ENCODE peak calls at places on chromosomes 4 and X, in seven cellular contexts. One of them, this sample, is unnamed.

GRCh38 chrX:47854474-47854873 is 17.8 kb downstream of the ZNF81 start:
- DNase-seq in right atrium auricular region: no peak
- DNase-seq in AG10803: peak
- DNase-seq in substantia nigra: no peak
- DNase-seq in H4: no peak
- DNase-seq in NAMALWA: peak
- DNase-seq in endothelial cell of umbilical vein: peak
- DNase-seq in this sample: no peak

GRCh38 chr4:165379662-165380061 is 854 bp downstream of the CPE start:
- DNase-seq in right atrium auricular region: no peak
- DNase-seq in AG10803: no peak
- DNase-seq in substantia nigra: no peak
- DNase-seq in H4: no peak
- DNase-seq in NAMALWA: no peak
- DNase-seq in endothelial cell of umbilical vein: no peak
- DNase-seq in this sample: no peak

GRCh38 chr4:112234952-112235609 is 3.5 kb downstream of the AP1AR start:
- DNase-seq in right atrium auricular region: peak
- DNase-seq in AG10803: peak
- DNase-seq in substantia nigra: peak
- DNase-seq in H4: peak
- DNase-seq in NAMALWA: peak
- DNase-seq in endothelial cell of umbilical vein: peak
- DNase-seq in this sample: no peak

GRCh38 chr4:105023668-105024055 is 123.0 kb upstream of the TET2 start:
- DNase-seq in right atrium auricular region: no peak
- DNase-seq in AG10803: no peak
- DNase-seq in substantia nigra: no peak
- DNase-seq in H4: no peak
- DNase-seq in NAMALWA: no peak
- DNase-seq in endothelial cell of umbilical vein: no peak
- DNase-seq in this sample: no peak

GRCh38 chr4:7705062-7705461 is 234.6 kb downstream of the AFAP1 start:
- DNase-seq in right atrium auricular region: no peak
- DNase-seq in AG10803: no peak
- DNase-seq in substantia nigra: no peak
- DNase-seq in H4: no peak
- DNase-seq in NAMALWA: peak
- DNase-seq in endothelial cell of umbilical vein: no peak
- DNase-seq in this sample: no peak

GRCh38 chrX:124228849-124229248 is 103.6 kb upstream of the TEX13D start:
- DNase-seq in right atrium auricular region: no peak
- DNase-seq in AG10803: no peak
- DNase-seq in substantia nigra: no peak
- DNase-seq in H4: no peak
- DNase-seq in NAMALWA: no peak
- DNase-seq in endothelial cell of umbilical vein: no peak
- DNase-seq in this sample: no peak

GRCh38 chr4:39541987-39542632 is 14.9 kb upstream of the UGDH start:
- DNase-seq in right atrium auricular region: no peak
- DNase-seq in AG10803: no peak
- DNase-seq in substantia nigra: no peak
- DNase-seq in H4: no peak
- DNase-seq in NAMALWA: no peak
- DNase-seq in endothelial cell of umbilical vein: no peak
- DNase-seq in this sample: no peak

GRCh38 chr4:168930413-168931196 is 79.5 kb downstream of the CBR4 start:
- DNase-seq in right atrium auricular region: no peak
- DNase-seq in AG10803: no peak
- DNase-seq in substantia nigra: no peak
- DNase-seq in H4: no peak
- DNase-seq in NAMALWA: no peak
- DNase-seq in endothelial cell of umbilical vein: no peak
- DNase-seq in this sample: no peak

GRCh38 chrX:39439910-39440733 is 638.9 kb downstream of the MID1IP1 start:
- DNase-seq in right atrium auricular region: no peak
- DNase-seq in AG10803: no peak
- DNase-seq in substantia nigra: no peak
- DNase-seq in H4: no peak
- DNase-seq in NAMALWA: no peak
- DNase-seq in endothelial cell of umbilical vein: no peak
- DNase-seq in this sample: no peak

GRCh38 chr4:7285244-7286122 is 93.1 kb downstream of the SORCS2 start:
- DNase-seq in right atrium auricular region: no peak
- DNase-seq in AG10803: no peak
- DNase-seq in substantia nigra: no peak
- DNase-seq in H4: no peak
- DNase-seq in NAMALWA: no peak
- DNase-seq in endothelial cell of umbilical vein: no peak
- DNase-seq in this sample: no peak

GRCh38 chr4:40608628-40609027 is 21.0 kb downstream of the RBM47 start:
- DNase-seq in right atrium auricular region: no peak
- DNase-seq in AG10803: peak
- DNase-seq in substantia nigra: no peak
- DNase-seq in H4: no peak
- DNase-seq in NAMALWA: no peak
- DNase-seq in endothelial cell of umbilical vein: no peak
- DNase-seq in this sample: no peak

GRCh38 chr4:74433541-74434172 is 11.3 kb upstream of the AREG start:
- DNase-seq in right atrium auricular region: no peak
- DNase-seq in AG10803: no peak
- DNase-seq in substantia nigra: no peak
- DNase-seq in H4: peak
- DNase-seq in NAMALWA: peak
- DNase-seq in endothelial cell of umbilical vein: no peak
- DNase-seq in this sample: no peak

GRCh38 chrX:130975947-130976346 is 72.9 kb upstream of the ENOX2 start:
- DNase-seq in right atrium auricular region: no peak
- DNase-seq in AG10803: peak
- DNase-seq in substantia nigra: peak
- DNase-seq in H4: peak
- DNase-seq in NAMALWA: peak
- DNase-seq in endothelial cell of umbilical vein: peak
- DNase-seq in this sample: no peak

GRCh38 chrX:119692241-119693031 is 532 bp downstream of the SEPTIN6 start:
- DNase-seq in right atrium auricular region: peak
- DNase-seq in AG10803: peak
- DNase-seq in substantia nigra: no peak
- DNase-seq in H4: peak
- DNase-seq in NAMALWA: peak
- DNase-seq in endothelial cell of umbilical vein: peak
- DNase-seq in this sample: no peak

GRCh38 chrX:6890862-6891261 is 256.6 kb upstream of the STS start:
- DNase-seq in right atrium auricular region: no peak
- DNase-seq in AG10803: no peak
- DNase-seq in substantia nigra: no peak
- DNase-seq in H4: no peak
- DNase-seq in NAMALWA: no peak
- DNase-seq in endothelial cell of umbilical vein: no peak
- DNase-seq in this sample: no peak

GRCh38 chrX:21955398-21956189 is 15.1 kb downstream of the SMS start:
- DNase-seq in right atrium auricular region: no peak
- DNase-seq in AG10803: peak
- DNase-seq in substantia nigra: no peak
- DNase-seq in H4: no peak
- DNase-seq in NAMALWA: no peak
- DNase-seq in endothelial cell of umbilical vein: no peak
- DNase-seq in this sample: no peak

GRCh38 chr4:185512516-185512915 is 22.8 kb downstream of the PDLIM3 start:
- DNase-seq in right atrium auricular region: no peak
- DNase-seq in AG10803: peak
- DNase-seq in substantia nigra: no peak
- DNase-seq in H4: no peak
- DNase-seq in NAMALWA: no peak
- DNase-seq in endothelial cell of umbilical vein: peak
- DNase-seq in this sample: no peak

GRCh38 chr4:112038861-112039260 is 106.4 kb upstream of the FAM241A start:
- DNase-seq in right atrium auricular region: no peak
- DNase-seq in AG10803: peak
- DNase-seq in substantia nigra: no peak
- DNase-seq in H4: peak
- DNase-seq in NAMALWA: no peak
- DNase-seq in endothelial cell of umbilical vein: no peak
- DNase-seq in this sample: no peak

GRCh38 chr4:77193511-77194236 is 36.7 kb downstream of the CCNG2 start:
- DNase-seq in right atrium auricular region: peak
- DNase-seq in AG10803: no peak
- DNase-seq in substantia nigra: peak
- DNase-seq in H4: no peak
- DNase-seq in NAMALWA: peak
- DNase-seq in endothelial cell of umbilical vein: no peak
- DNase-seq in this sample: no peak

GRCh38 chr4:114318309-114318708 is 280.3 kb upstream of the UGT8 start:
- DNase-seq in right atrium auricular region: no peak
- DNase-seq in AG10803: peak
- DNase-seq in substantia nigra: no peak
- DNase-seq in H4: no peak
- DNase-seq in NAMALWA: no peak
- DNase-seq in endothelial cell of umbilical vein: no peak
- DNase-seq in this sample: no peak

GRCh38 chr4:7680106-7680505 is 245.4 kb upstream of the PSAPL1 start:
- DNase-seq in right atrium auricular region: no peak
- DNase-seq in AG10803: no peak
- DNase-seq in substantia nigra: no peak
- DNase-seq in H4: no peak
- DNase-seq in NAMALWA: no peak
- DNase-seq in endothelial cell of umbilical vein: no peak
- DNase-seq in this sample: no peak

GRCh38 chr4:150283689-150284088 is 205.4 kb downstream of the DCLK2 start:
- DNase-seq in right atrium auricular region: no peak
- DNase-seq in AG10803: peak
- DNase-seq in substantia nigra: no peak
- DNase-seq in H4: peak
- DNase-seq in NAMALWA: no peak
- DNase-seq in endothelial cell of umbilical vein: no peak
- DNase-seq in this sample: no peak

This sample was measured in vagina.